ENCODE peak calls at places on chromosomes 13 and 19, in ten cellular contexts. E is tibial nerve, N is A549, V is endothelial cell of umbilical vein, T is IMR-90, M is Peyer's patch, I is esophagus muscularis mucosa, F is K562, S is transverse colon, Q is vagina. H is an unnamed sample.

GRCh38 chr13:44271915-44272341 is 101.7 kb upstream of the SERP2 start:
- DNase-seq in E (peak), N (no peak), V (no peak), T (no peak), M (no peak), I (no peak), F (no peak), S (no peak), Q (no peak), H (peak)

GRCh38 chr19:21508198-21508597 is 2.8 kb downstream of the ZNF429 start:
- DNase-seq in E (no peak), N (no peak), V (no peak), T (no peak), M (no peak), I (no peak), F (peak), S (no peak), Q (no peak), H (no peak)

GRCh38 chr19:16154557-16154956 is 11.1 kb downstream of the HSH2D start:
- DNase-seq in E (no peak), N (no peak), V (no peak), T (no peak), M (no peak), I (no peak), F (no peak), S (no peak), Q (no peak), H (no peak)

GRCh38 chr13:55410398-55411330 is 1730.1 kb upstream of the PRR20A start:
- DNase-seq in E (no peak), N (no peak), V (no peak), T (no peak), M (no peak), I (no peak), F (no peak), S (no peak), Q (no peak), H (no peak)

GRCh38 chr13:73146705-73147104 is 87.9 kb downstream of the KLF5 start:
- DNase-seq in E (no peak), N (peak), V (no peak), T (peak), M (no peak), I (no peak), F (no peak), S (no peak), Q (no peak), H (no peak)

GRCh38 chr13:99065250-99066015 is 87.6 kb upstream of the DOCK9 start:
- DNase-seq in E (no peak), N (no peak), V (no peak), T (no peak), M (no peak), I (no peak), F (no peak), S (no peak), Q (no peak), H (no peak)

GRCh38 chr19:50679177-50680125 is 30.2 kb downstream of the C19orf81 start:
- DNase-seq in E (peak), N (peak), V (peak), T (peak), M (peak), I (peak), F (peak), S (peak), Q (no peak), H (peak)

GRCh38 chr19:48608798-48609263 is 2.3 kb downstream of the SPACA4 start:
- DNase-seq in E (no peak), N (peak), V (no peak), T (no peak), M (peak), I (no peak), F (peak), S (peak), Q (no peak), H (no peak)

GRCh38 chr13:107867701-107868661 is 347.4 kb downstream of the LIG4 start:
- DNase-seq in E (no peak), N (peak), V (peak), T (peak), M (no peak), I (no peak), F (peak), S (no peak), Q (no peak), H (no peak)

GRCh38 chr19:33194527-33194883 is 375 bp downstream of the LRP3 start:
- DNase-seq in E (no peak), N (no peak), V (no peak), T (no peak), M (no peak), I (no peak), F (no peak), S (no peak), Q (no peak), H (peak)

GRCh38 chr19:7516878-7517277 is 975 bp downstream of the ZNF358 start:
- DNase-seq in E (no peak), N (no peak), V (no peak), T (no peak), M (no peak), I (no peak), F (no peak), S (no peak), Q (no peak), H (no peak)

DNA sequence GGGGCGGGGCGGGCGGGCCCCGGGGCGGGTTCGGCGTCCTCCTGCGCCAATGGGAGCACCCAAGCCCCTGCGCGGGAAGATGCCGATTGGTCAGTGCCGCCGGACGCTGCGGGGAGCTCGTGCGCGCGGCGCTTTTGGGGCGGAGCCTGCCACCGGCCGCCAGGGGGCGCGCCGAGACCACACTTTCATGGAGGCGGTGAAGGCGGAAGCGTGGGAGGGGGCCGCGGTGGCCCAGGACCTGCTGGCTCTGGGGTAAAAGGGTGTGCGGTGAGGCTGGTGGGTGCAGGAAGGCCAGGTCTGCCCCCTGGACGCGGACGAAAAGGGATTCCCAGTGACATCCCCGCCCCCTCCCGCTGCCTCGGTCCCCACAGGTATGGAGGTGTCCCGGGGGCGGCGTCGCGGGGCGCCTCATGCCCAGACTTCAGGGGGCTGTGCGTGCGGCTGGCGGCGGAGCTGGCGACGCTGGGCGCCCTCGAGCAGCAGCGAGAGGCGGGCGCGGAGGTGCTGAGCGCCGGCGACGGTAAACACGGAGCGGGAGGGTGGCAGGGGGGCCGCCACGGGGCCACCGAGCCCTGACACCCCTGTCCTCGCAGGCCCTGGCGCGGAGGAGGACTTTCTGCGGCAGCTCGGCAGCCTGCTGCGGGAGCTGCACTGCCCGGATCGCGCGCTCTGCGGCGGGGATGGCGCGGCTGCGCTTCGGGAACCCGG is at the start of gene FAM98C:
- DNase-seq in E (peak), N (peak), V (peak), T (peak), M (peak), I (peak), F (peak), S (peak), Q (peak), H (peak)
- TF ChIP-seq POLR2A in E (no peak), N (peak), V (peak), T (peak), M (peak), I (no peak), F (peak), S (peak), Q (no peak), H (peak)

GRCh38 chr19:55651236-55651635 is 3.2 kb downstream of the CCDC106 start:
- DNase-seq in E (no peak), N (no peak), V (no peak), T (no peak), M (no peak), I (no peak), F (no peak), S (no peak), Q (no peak), H (no peak)

GRCh38 chr19:55648657-55649578 is 906 bp downstream of the CCDC106 start:
- DNase-seq in E (no peak), N (no peak), V (no peak), T (no peak), M (no peak), I (no peak), F (peak), S (no peak), Q (no peak), H (no peak)

GRCh38 chr19:55650602-55651230 is 2.7 kb downstream of the CCDC106 start:
- DNase-seq in E (no peak), N (no peak), V (no peak), T (no peak), M (no peak), I (no peak), F (no peak), S (no peak), Q (no peak), H (no peak)

GRCh38 chr19:55647732-55648656 is at the start of gene CCDC106:
- DNase-seq in E (no peak), N (peak), V (peak), T (peak), M (peak), I (no peak), F (peak), S (peak), Q (no peak), H (peak)

DNA sequence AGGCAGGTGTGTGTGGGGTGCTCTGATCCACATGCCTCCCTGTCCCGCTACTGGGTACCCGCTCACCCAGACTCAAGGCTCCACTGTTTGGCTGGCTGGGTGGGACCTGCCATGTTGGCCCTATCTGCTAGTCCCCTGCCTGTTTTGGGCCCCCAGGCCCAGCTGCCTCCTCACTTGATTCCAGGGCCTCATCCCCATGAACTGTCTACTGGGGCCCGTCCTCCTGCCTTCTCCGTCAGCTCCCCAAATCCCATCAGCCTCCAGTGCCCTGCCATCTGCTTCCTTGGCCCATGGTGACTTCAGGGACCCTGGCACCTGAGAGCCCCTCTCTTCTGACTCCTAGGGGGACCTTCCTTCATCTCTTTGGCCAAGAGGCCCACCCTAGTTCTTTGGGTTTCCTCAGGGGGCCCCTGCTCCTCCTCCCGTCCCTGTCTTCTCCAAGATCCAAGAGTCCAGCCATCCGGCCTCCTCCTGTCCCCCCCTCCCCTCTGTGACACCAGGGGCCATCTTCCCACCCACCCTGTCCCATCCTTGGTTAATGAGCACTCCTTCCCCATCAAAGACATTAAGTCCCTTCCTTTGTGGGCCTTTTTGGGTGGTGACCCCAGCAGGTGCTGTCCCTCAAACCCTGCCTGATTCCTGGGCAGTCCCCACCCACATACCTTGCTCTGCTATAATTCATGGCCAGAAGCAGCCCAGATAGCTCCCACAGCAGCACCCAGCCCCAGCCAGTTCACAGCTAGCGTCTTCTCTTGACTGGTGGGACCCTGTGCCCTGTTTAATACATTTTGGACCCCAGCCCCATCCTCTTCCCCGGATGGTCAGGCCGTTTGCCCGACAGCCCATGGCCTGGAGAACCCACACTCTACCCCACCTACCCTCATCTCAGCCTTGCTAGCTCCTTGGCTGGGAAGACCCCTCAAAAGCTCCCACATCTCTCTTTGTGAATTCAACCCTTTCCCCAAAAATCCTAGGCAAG is 1.9 kb downstream of the CCDC106 start:
- DNase-seq in E (no peak), N (no peak), V (no peak), T (no peak), M (no peak), I (no peak), F (no peak), S (no peak), Q (no peak), H (no peak)
- TF ChIP-seq POLR2A in E (no peak), N (no peak), V (no peak), T (no peak), M (no peak), I (no peak), F (no peak), S (no peak), Q (no peak), H (no peak)

GRCh38 chr19:44575116-44575700 is 38.2 kb upstream of the IGSF23 start:
- DNase-seq in E (no peak), N (peak), V (no peak), T (no peak), M (no peak), I (no peak), F (no peak), S (no peak), Q (no peak), H (no peak)
- TF ChIP-seq POLR2A in E (no peak), N (no peak), V (no peak), T (no peak), M (no peak), I (no peak), F (no peak), S (no peak), Q (no peak), H (no peak)

DNA sequence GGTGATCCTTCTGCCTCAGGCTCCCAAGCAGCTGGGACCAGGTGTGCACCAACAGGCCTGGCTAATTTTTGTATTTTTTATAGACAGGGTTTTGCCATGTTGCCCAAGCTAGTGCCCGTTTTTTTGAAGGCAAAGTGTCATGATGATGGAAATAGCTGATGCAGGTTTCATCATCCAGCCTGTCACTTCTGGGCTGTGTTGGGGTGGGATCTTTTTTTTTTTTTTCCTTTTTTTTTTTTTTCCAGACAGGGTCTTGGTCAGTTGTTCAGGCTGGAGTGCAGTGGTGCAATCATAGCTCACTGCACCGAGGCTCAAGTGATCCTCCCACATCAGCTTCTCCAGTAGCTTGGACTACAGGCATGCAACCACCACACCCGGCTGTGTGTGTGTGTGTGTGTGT is 18.7 kb downstream of the NCAN start:
- DNase-seq in E (no peak), N (no peak), V (no peak), T (no peak), M (no peak), I (no peak), F (no peak), S (no peak), Q (no peak), H (no peak)
- TF ChIP-seq POLR2A in E (no peak), N (no peak), V (no peak), T (no peak), M (no peak), I (no peak), F (no peak), S (no peak), Q (no peak), H (no peak)

GRCh38 chr19:54190503-54190941 is 586 bp upstream of the TSEN34 start:
- DNase-seq in E (peak), N (peak), V (peak), T (peak), M (peak), I (peak), F (peak), S (peak), Q (peak), H (peak)
- TF ChIP-seq POLR2A in E (no peak), N (no peak), V (peak), T (peak), M (no peak), I (no peak), F (no peak), S (no peak), Q (no peak), H (no peak)

DNA sequence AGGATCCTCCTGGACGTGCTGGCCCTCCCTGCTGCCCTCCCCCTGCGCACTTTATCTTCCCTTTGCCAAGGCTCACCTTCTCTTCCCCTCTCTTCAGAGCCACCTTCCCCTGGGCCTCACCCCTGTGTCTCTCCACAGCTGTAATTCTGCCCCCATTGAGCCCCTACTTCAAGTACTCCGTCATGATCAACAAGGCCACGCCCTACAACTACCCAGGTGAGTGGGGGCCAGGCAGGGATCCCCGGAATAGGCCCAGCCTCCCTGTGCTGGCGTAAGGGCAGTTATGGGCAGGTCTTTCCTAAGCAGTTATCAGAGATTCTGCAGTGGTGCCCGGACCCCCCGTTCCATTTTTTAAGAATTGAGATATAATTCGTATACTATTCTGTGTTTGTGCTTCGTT is 3.1 kb downstream of the NDUFA3 start:
- DNase-seq in E (no peak), N (no peak), V (no peak), T (no peak), M (no peak), I (no peak), F (no peak), S (no peak), Q (no peak), H (no peak)
- TF ChIP-seq POLR2A in E (no peak), N (no peak), V (no peak), T (no peak), M (no peak), I (no peak), F (no peak), S (no peak), Q (no peak), H (no peak)

GRCh38 chr19:2274937-2275535 is 6.9 kb downstream of the PEAK3 start:
- DNase-seq in E (no peak), N (peak), V (peak), T (peak), M (peak), I (no peak), F (peak), S (peak), Q (no peak), H (peak)

GRCh38 chr19:2276429-2276989 is 5.5 kb downstream of the PEAK3 start:
- DNase-seq in E (no peak), N (no peak), V (no peak), T (no peak), M (no peak), I (no peak), F (no peak), S (no peak), Q (no peak), H (no peak)

GRCh38 chr19:2277138-2277537 is 4.8 kb downstream of the PEAK3 start:
- DNase-seq in E (no peak), N (no peak), V (no peak), T (no peak), M (no peak), I (no peak), F (no peak), S (no peak), Q (no peak), H (no peak)

GRCh38 chr19:2274185-2274711 is 7.7 kb downstream of the PEAK3 start:
- DNase-seq in E (no peak), N (no peak), V (no peak), T (no peak), M (no peak), I (no peak), F (no peak), S (no peak), Q (no peak), H (no peak)

GRCh38 chr19:2275588-2276428 is 6.2 kb downstream of the PEAK3 start:
- DNase-seq in E (no peak), N (no peak), V (no peak), T (no peak), M (peak), I (no peak), F (no peak), S (peak), Q (no peak), H (peak)
- TF ChIP-seq POLR2A in E (no peak), N (no peak), V (peak), T (no peak), M (no peak), I (no peak), F (no peak), S (no peak), Q (no peak), H (no peak)

GRCh38 chr19:11767633-11768133 is 883 bp downstream of the ZNF441 start:
- DNase-seq in E (no peak), N (no peak), V (peak), T (peak), M (peak), I (no peak), F (peak), S (peak), Q (no peak), H (peak)
- TF ChIP-seq POLR2A in E (no peak), N (no peak), V (no peak), T (no peak), M (peak), I (no peak), F (no peak), S (no peak), Q (no peak), H (no peak)

H was measured in thyroid gland.